ENCODE peak calls at places on chromosome 7, in six cellular contexts. One of them, this sample, is unnamed.

GRCh38 chr7:134534633-134535032 is 7.3 kb downstream of the AKR1B10 start:
- DNase-seq in stimulated activated CD8-positive, alpha-beta memory T cell treated with anti-CD3 and anti-CD28 coated beads, Interleukin-7, amount 100 ng/mL, for 1 hour: no peak
- DNase-seq in NCI-H1092: no peak
- DNase-seq in M059J: no peak
- DNase-seq in A172: no peak
- DNase-seq in neural progenitor cell: no peak
- DNase-seq in this sample: no peak

GRCh38 chr7:129615018-129615417 is 3.5 kb downstream of the NRF1 start:
- DNase-seq in stimulated activated CD8-positive, alpha-beta memory T cell treated with anti-CD3 and anti-CD28 coated beads, Interleukin-7, amount 100 ng/mL, for 1 hour: no peak
- DNase-seq in NCI-H1092: no peak
- DNase-seq in M059J: no peak
- DNase-seq in neural progenitor cell: no peak
- DNase-seq in A172: no peak
- DNase-seq in this sample: no peak

GRCh38 chr7:151010307-151011096 is 13.8 kb downstream of the ATG9B start:
- DNase-seq in A172: no peak
- DNase-seq in neural progenitor cell: peak
- DNase-seq in M059J: no peak
- DNase-seq in stimulated activated CD8-positive, alpha-beta memory T cell treated with anti-CD3 and anti-CD28 coated beads, Interleukin-7, amount 100 ng/mL, for 1 hour: no peak
- DNase-seq in NCI-H1092: no peak
- DNase-seq in this sample: no peak

GRCh38 chr7:157679607-157680006 is 342.8 kb downstream of the DNAJB6 start:
- DNase-seq in stimulated activated CD8-positive, alpha-beta memory T cell treated with anti-CD3 and anti-CD28 coated beads, Interleukin-7, amount 100 ng/mL, for 1 hour: no peak
- DNase-seq in neural progenitor cell: peak
- DNase-seq in A172: no peak
- DNase-seq in NCI-H1092: no peak
- DNase-seq in M059J: no peak
- DNase-seq in this sample: no peak

GRCh38 chr7:106425017-106425719 is 140.4 kb upstream of the NAMPT start:
- DNase-seq in stimulated activated CD8-positive, alpha-beta memory T cell treated with anti-CD3 and anti-CD28 coated beads, Interleukin-7, amount 100 ng/mL, for 1 hour: no peak
- DNase-seq in M059J: peak
- DNase-seq in A172: peak
- DNase-seq in NCI-H1092: no peak
- DNase-seq in neural progenitor cell: no peak
- DNase-seq in this sample: peak

GRCh38 chr7:127888411-127888810 is 142.8 kb downstream of the LRRC4 start:
- DNase-seq in M059J: no peak
- DNase-seq in A172: no peak
- DNase-seq in NCI-H1092: no peak
- DNase-seq in stimulated activated CD8-positive, alpha-beta memory T cell treated with anti-CD3 and anti-CD28 coated beads, Interleukin-7, amount 100 ng/mL, for 1 hour: no peak
- DNase-seq in neural progenitor cell: no peak
- DNase-seq in this sample: no peak

GRCh38 chr7:96674565-96674964 is 35.1 kb downstream of the SEM1 start:
- DNase-seq in A172: no peak
- DNase-seq in M059J: no peak
- DNase-seq in neural progenitor cell: no peak
- DNase-seq in NCI-H1092: no peak
- DNase-seq in stimulated activated CD8-positive, alpha-beta memory T cell treated with anti-CD3 and anti-CD28 coated beads, Interleukin-7, amount 100 ng/mL, for 1 hour: no peak
- DNase-seq in this sample: no peak

GRCh38 chr7:129456421-129456820 is 22.2 kb downstream of the STRIP2 start:
- DNase-seq in NCI-H1092: no peak
- DNase-seq in neural progenitor cell: no peak
- DNase-seq in A172: no peak
- DNase-seq in M059J: no peak
- DNase-seq in stimulated activated CD8-positive, alpha-beta memory T cell treated with anti-CD3 and anti-CD28 coated beads, Interleukin-7, amount 100 ng/mL, for 1 hour: no peak
- DNase-seq in this sample: no peak

GRCh38 chr7:150502519-150502918 is 12.2 kb upstream of the GIMAP7 start:
- DNase-seq in neural progenitor cell: no peak
- DNase-seq in M059J: no peak
- DNase-seq in stimulated activated CD8-positive, alpha-beta memory T cell treated with anti-CD3 and anti-CD28 coated beads, Interleukin-7, amount 100 ng/mL, for 1 hour: no peak
- DNase-seq in NCI-H1092: no peak
- DNase-seq in A172: no peak
- DNase-seq in this sample: no peak

GRCh38 chr7:70361821-70362220 is 763.5 kb downstream of the AUTS2 start:
- DNase-seq in M059J: no peak
- DNase-seq in stimulated activated CD8-positive, alpha-beta memory T cell treated with anti-CD3 and anti-CD28 coated beads, Interleukin-7, amount 100 ng/mL, for 1 hour: no peak
- DNase-seq in A172: no peak
- DNase-seq in neural progenitor cell: no peak
- DNase-seq in NCI-H1092: no peak
- DNase-seq in this sample: no peak

GRCh38 chr7:23895666-23896096 is 185.7 kb downstream of the STK31 start:
- DNase-seq in A172: peak
- DNase-seq in M059J: peak
- DNase-seq in NCI-H1092: no peak
- DNase-seq in stimulated activated CD8-positive, alpha-beta memory T cell treated with anti-CD3 and anti-CD28 coated beads, Interleukin-7, amount 100 ng/mL, for 1 hour: no peak
- DNase-seq in neural progenitor cell: no peak
- DNase-seq in this sample: no peak

GRCh38 chr7:116733924-116734591 is 62.1 kb downstream of the MET start:
- DNase-seq in stimulated activated CD8-positive, alpha-beta memory T cell treated with anti-CD3 and anti-CD28 coated beads, Interleukin-7, amount 100 ng/mL, for 1 hour: no peak
- DNase-seq in neural progenitor cell: no peak
- DNase-seq in M059J: no peak
- DNase-seq in NCI-H1092: no peak
- DNase-seq in A172: no peak
- DNase-seq in this sample: no peak

GRCh38 chr7:1696671-1697498 is 26.8 kb downstream of the ELFN1 start:
- DNase-seq in NCI-H1092: no peak
- DNase-seq in stimulated activated CD8-positive, alpha-beta memory T cell treated with anti-CD3 and anti-CD28 coated beads, Interleukin-7, amount 100 ng/mL, for 1 hour: no peak
- DNase-seq in M059J: no peak
- DNase-seq in neural progenitor cell: no peak
- DNase-seq in A172: no peak
- DNase-seq in this sample: no peak

GRCh38 chr7:83148776-83149175 is 13.9 kb downstream of the PCLO start:
- DNase-seq in A172: peak
- DNase-seq in stimulated activated CD8-positive, alpha-beta memory T cell treated with anti-CD3 and anti-CD28 coated beads, Interleukin-7, amount 100 ng/mL, for 1 hour: no peak
- DNase-seq in NCI-H1092: no peak
- DNase-seq in neural progenitor cell: no peak
- DNase-seq in M059J: peak
- DNase-seq in this sample: no peak

GRCh38 chr7:124183649-124184048 is 150.8 kb upstream of the TMEM229A start:
- DNase-seq in neural progenitor cell: no peak
- DNase-seq in NCI-H1092: no peak
- DNase-seq in stimulated activated CD8-positive, alpha-beta memory T cell treated with anti-CD3 and anti-CD28 coated beads, Interleukin-7, amount 100 ng/mL, for 1 hour: no peak
- DNase-seq in A172: no peak
- DNase-seq in M059J: no peak
- DNase-seq in this sample: no peak

GRCh38 chr7:129924602-129925001 is 28.2 kb downstream of the UBE2H start:
- DNase-seq in NCI-H1092: no peak
- DNase-seq in neural progenitor cell: no peak
- DNase-seq in A172: no peak
- DNase-seq in M059J: no peak
- DNase-seq in stimulated activated CD8-positive, alpha-beta memory T cell treated with anti-CD3 and anti-CD28 coated beads, Interleukin-7, amount 100 ng/mL, for 1 hour: no peak
- DNase-seq in this sample: no peak

GRCh38 chr7:150481207-150481920 is 30.9 kb downstream of the GIMAP8 start:
- DNase-seq in M059J: no peak
- DNase-seq in NCI-H1092: no peak
- DNase-seq in stimulated activated CD8-positive, alpha-beta memory T cell treated with anti-CD3 and anti-CD28 coated beads, Interleukin-7, amount 100 ng/mL, for 1 hour: peak
- DNase-seq in A172: no peak
- DNase-seq in neural progenitor cell: no peak
- DNase-seq in this sample: no peak

GRCh38 chr7:7996568-7996967 is 28.0 kb downstream of the GLCCI1 start:
- DNase-seq in stimulated activated CD8-positive, alpha-beta memory T cell treated with anti-CD3 and anti-CD28 coated beads, Interleukin-7, amount 100 ng/mL, for 1 hour: no peak
- DNase-seq in A172: no peak
- DNase-seq in NCI-H1092: no peak
- DNase-seq in neural progenitor cell: no peak
- DNase-seq in M059J: peak
- DNase-seq in this sample: no peak

GRCh38 chr7:141156446-141156845 is 82.6 kb downstream of the TMEM178B start:
- DNase-seq in NCI-H1092: no peak
- DNase-seq in neural progenitor cell: peak
- DNase-seq in stimulated activated CD8-positive, alpha-beta memory T cell treated with anti-CD3 and anti-CD28 coated beads, Interleukin-7, amount 100 ng/mL, for 1 hour: no peak
- DNase-seq in A172: no peak
- DNase-seq in M059J: no peak
- DNase-seq in this sample: no peak

GRCh38 chr7:51430480-51431086 is 114.0 kb upstream of the COBL start:
- DNase-seq in M059J: peak
- DNase-seq in stimulated activated CD8-positive, alpha-beta memory T cell treated with anti-CD3 and anti-CD28 coated beads, Interleukin-7, amount 100 ng/mL, for 1 hour: no peak
- DNase-seq in A172: peak
- DNase-seq in NCI-H1092: peak
- DNase-seq in neural progenitor cell: peak
- DNase-seq in this sample: no peak

GRCh38 chr7:101486056-101486763 is 123.5 kb downstream of the COL26A1 start:
- DNase-seq in M059J: no peak
- DNase-seq in A172: no peak
- DNase-seq in neural progenitor cell: peak
- DNase-seq in stimulated activated CD8-positive, alpha-beta memory T cell treated with anti-CD3 and anti-CD28 coated beads, Interleukin-7, amount 100 ng/mL, for 1 hour: no peak
- DNase-seq in NCI-H1092: no peak
- DNase-seq in this sample: no peak

GRCh38 chr7:104264281-104264680 is 56.5 kb upstream of the ORC5 start:
- DNase-seq in NCI-H1092: no peak
- DNase-seq in M059J: peak
- DNase-seq in neural progenitor cell: no peak
- DNase-seq in A172: peak
- DNase-seq in stimulated activated CD8-positive, alpha-beta memory T cell treated with anti-CD3 and anti-CD28 coated beads, Interleukin-7, amount 100 ng/mL, for 1 hour: no peak
- DNase-seq in this sample: no peak

GRCh38 chr7:33261585-33261984 is 132.2 kb downstream of the BBS9 start:
- DNase-seq in A172: peak
- DNase-seq in NCI-H1092: no peak
- DNase-seq in stimulated activated CD8-positive, alpha-beta memory T cell treated with anti-CD3 and anti-CD28 coated beads, Interleukin-7, amount 100 ng/mL, for 1 hour: no peak
- DNase-seq in M059J: peak
- DNase-seq in neural progenitor cell: no peak
- DNase-seq in this sample: no peak

GRCh38 chr7:139776486-139777303 is 1.1 kb downstream of the HIPK2 start:
- DNase-seq in neural progenitor cell: peak
- DNase-seq in NCI-H1092: peak
- DNase-seq in A172: peak
- DNase-seq in stimulated activated CD8-positive, alpha-beta memory T cell treated with anti-CD3 and anti-CD28 coated beads, Interleukin-7, amount 100 ng/mL, for 1 hour: no peak
- DNase-seq in M059J: peak
- DNase-seq in this sample: no peak

GRCh38 chr7:90749774-90750173 is 153.7 kb downstream of the CDK14 start:
- DNase-seq in NCI-H1092: no peak
- DNase-seq in M059J: no peak
- DNase-seq in stimulated activated CD8-positive, alpha-beta memory T cell treated with anti-CD3 and anti-CD28 coated beads, Interleukin-7, amount 100 ng/mL, for 1 hour: no peak
- DNase-seq in A172: no peak
- DNase-seq in neural progenitor cell: no peak
- DNase-seq in this sample: no peak

GRCh38 chr7:142689439-142690168 is 59.7 kb upstream of the PRSS1 start:
- DNase-seq in stimulated activated CD8-positive, alpha-beta memory T cell treated with anti-CD3 and anti-CD28 coated beads, Interleukin-7, amount 100 ng/mL, for 1 hour: no peak
- DNase-seq in A172: no peak
- DNase-seq in NCI-H1092: no peak
- DNase-seq in neural progenitor cell: no peak
- DNase-seq in M059J: no peak
- DNase-seq in this sample: no peak

GRCh38 chr7:934469-935320 is 19.8 kb downstream of the ADAP1 start:
- DNase-seq in stimulated activated CD8-positive, alpha-beta memory T cell treated with anti-CD3 and anti-CD28 coated beads, Interleukin-7, amount 100 ng/mL, for 1 hour: no peak
- DNase-seq in A172: no peak
- DNase-seq in neural progenitor cell: no peak
- DNase-seq in NCI-H1092: no peak
- DNase-seq in M059J: no peak
- DNase-seq in this sample: no peak

GRCh38 chr7:16740996-16741395 is 12.6 kb upstream of the TSPAN13 start:
- DNase-seq in A172: no peak
- DNase-seq in neural progenitor cell: no peak
- DNase-seq in NCI-H1092: no peak
- DNase-seq in stimulated activated CD8-positive, alpha-beta memory T cell treated with anti-CD3 and anti-CD28 coated beads, Interleukin-7, amount 100 ng/mL, for 1 hour: no peak
- DNase-seq in M059J: no peak
- DNase-seq in this sample: no peak

GRCh38 chr7:135159359-135160087 is 11.0 kb downstream of the CYREN start:
- DNase-seq in NCI-H1092: no peak
- DNase-seq in stimulated activated CD8-positive, alpha-beta memory T cell treated with anti-CD3 and anti-CD28 coated beads, Interleukin-7, amount 100 ng/mL, for 1 hour: no peak
- DNase-seq in neural progenitor cell: no peak
- DNase-seq in A172: no peak
- DNase-seq in M059J: no peak
- DNase-seq in this sample: no peak

GRCh38 chr7:105664816-105665525 is 83.7 kb upstream of the EFCAB10 start:
- DNase-seq in A172: peak
- DNase-seq in neural progenitor cell: peak
- DNase-seq in M059J: peak
- DNase-seq in stimulated activated CD8-positive, alpha-beta memory T cell treated with anti-CD3 and anti-CD28 coated beads, Interleukin-7, amount 100 ng/mL, for 1 hour: no peak
- DNase-seq in NCI-H1092: peak
- DNase-seq in this sample: no peak

This sample was measured in stomach.